ENCODE peak calls at places on chromosomes 6 and 20, in ten cellular contexts. One of them, this sample, is unnamed.

GRCh38 chr6:108667984-108668383 is 107.3 kb downstream of the FOXO3 start:
- DNase-seq in DMS153: no peak
- DNase-seq in cardiac fibroblast: peak; percentile 74
- DNase-seq in skeletal muscle cell: no peak
- DNase-seq in NCI-H1092: no peak
- DNase-seq in upper lobe of right lung: no peak
- DNase-seq in lung: no peak
- DNase-seq in GM12865: no peak
- DNase-seq in NCI-H2107: no peak
- DNase-seq in HuH-7.5: no peak
- DNase-seq in this sample: no peak

GRCh38 chr6:158149641-158150040 is 18.4 kb downstream of the SERAC1 start:
- DNase-seq in DMS153: no peak
- DNase-seq in cardiac fibroblast: peak; percentile 10
- DNase-seq in skeletal muscle cell: peak; percentile 63
- DNase-seq in NCI-H1092: no peak
- DNase-seq in upper lobe of right lung: no peak
- DNase-seq in lung: no peak
- DNase-seq in GM12865: no peak
- DNase-seq in NCI-H2107: no peak
- DNase-seq in HuH-7.5: no peak
- DNase-seq in this sample: no peak

GRCh38 chr20:63829943-63830820 is 882 bp downstream of the ZBTB46 start:
- DNase-seq in DMS153: no peak
- DNase-seq in cardiac fibroblast: no peak
- DNase-seq in skeletal muscle cell: no peak
- DNase-seq in NCI-H1092: no peak
- DNase-seq in upper lobe of right lung: no peak
- DNase-seq in lung: no peak
- DNase-seq in GM12865: no peak
- DNase-seq in NCI-H2107: no peak
- DNase-seq in HuH-7.5: peak; percentile 83
- DNase-seq in this sample: no peak

GRCh38 chr20:19448632-19449031 is 236.2 kb downstream of the SLC24A3 start:
- DNase-seq in DMS153: no peak
- DNase-seq in cardiac fibroblast: no peak
- DNase-seq in skeletal muscle cell: no peak
- DNase-seq in NCI-H1092: no peak
- DNase-seq in upper lobe of right lung: no peak
- DNase-seq in lung: no peak
- DNase-seq in GM12865: no peak
- DNase-seq in NCI-H2107: no peak
- DNase-seq in HuH-7.5: no peak
- DNase-seq in this sample: no peak

GRCh38 chr20:62617711-62618483 is 24.4 kb upstream of the SLCO4A1 start:
- DNase-seq in DMS153: no peak
- DNase-seq in cardiac fibroblast: no peak
- DNase-seq in skeletal muscle cell: no peak
- DNase-seq in NCI-H1092: no peak
- DNase-seq in upper lobe of right lung: peak; percentile 79
- DNase-seq in lung: peak; percentile 59
- DNase-seq in GM12865: peak; percentile 71
- DNase-seq in NCI-H2107: no peak
- DNase-seq in HuH-7.5: no peak
- DNase-seq in this sample: no peak

GRCh38 chr20:32456869-32457421 is 98.8 kb downstream of the ASXL1 start:
- DNase-seq in DMS153: no peak
- DNase-seq in cardiac fibroblast: peak; percentile 54
- DNase-seq in skeletal muscle cell: no peak
- DNase-seq in NCI-H1092: no peak
- DNase-seq in upper lobe of right lung: no peak
- DNase-seq in lung: no peak
- DNase-seq in GM12865: peak; percentile 41
- DNase-seq in NCI-H2107: no peak
- DNase-seq in HuH-7.5: peak; percentile 96
- DNase-seq in this sample: no peak

GRCh38 chr6:11058406-11058805 is 14.3 kb upstream of the ELOVL2 start:
- DNase-seq in DMS153: no peak
- DNase-seq in cardiac fibroblast: peak; percentile 11
- DNase-seq in skeletal muscle cell: no peak
- DNase-seq in NCI-H1092: no peak
- DNase-seq in upper lobe of right lung: no peak
- DNase-seq in lung: no peak
- DNase-seq in GM12865: no peak
- DNase-seq in NCI-H2107: no peak
- DNase-seq in HuH-7.5: no peak
- DNase-seq in this sample: no peak

GRCh38 chr6:43934183-43934802 is 164.3 kb downstream of the VEGFA start:
- DNase-seq in DMS153: no peak
- DNase-seq in cardiac fibroblast: no peak
- DNase-seq in skeletal muscle cell: no peak
- DNase-seq in NCI-H1092: no peak
- DNase-seq in upper lobe of right lung: no peak
- DNase-seq in lung: no peak
- DNase-seq in GM12865: no peak
- DNase-seq in NCI-H2107: no peak
- DNase-seq in HuH-7.5: no peak
- DNase-seq in this sample: no peak